ENCODE peak calls at places on chromosomes 5 and 9, in four cellular contexts. O is HTR-8/SVneo, I is GM12865, E is body of pancreas. B is an unnamed sample.
A peak's percentile ranks its signal among the peaks of the same experiment; 100 is the strongest.

GRCh38 chr5:110477923-110478322 is 248.5 kb downstream of the TMEM232 start:
- DNase-seq in E (no peak), O (peak; percentile 2), I (no peak), B (no peak)

GRCh38 chr9:93378276-93378675 is 73.2 kb upstream of the FAM120A start:
- DNase-seq in E (no peak), O (no peak), I (no peak), B (no peak)

GRCh38 chr5:9523090-9523813 is 22.6 kb downstream of the SEMA5A start:
- DNase-seq in I (no peak), E (no peak), O (peak; percentile 62), B (peak; percentile 42)

GRCh38 chr9:117644133-117644532 is 60.1 kb upstream of the TLR4 start:
- DNase-seq in O (no peak), I (no peak), E (no peak), B (no peak)

GRCh38 chr9:38720083-38720755 is at the start of gene FAM240B:
- DNase-seq in O (no peak), I (no peak), E (no peak), B (no peak)

GRCh38 chr5:108900668-108901067 is 153.0 kb downstream of the FER start:
- DNase-seq in E (no peak), I (no peak), O (no peak), B (no peak)

GRCh38 chr9:77810047-77810446 is 161.9 kb upstream of the GNA14 start:
- DNase-seq in O (no peak), I (no peak), E (no peak), B (no peak)

GRCh38 chr5:153749941-153750340 is 259.5 kb downstream of the GRIA1 start:
- DNase-seq in I (no peak), O (peak; percentile 3), E (no peak), B (no peak)

GRCh38 chr9:132094314-132094791 is 14.7 kb upstream of the MED27 start:
- DNase-seq in E (no peak), O (no peak), I (no peak), B (no peak)

GRCh38 chr5:6495433-6496206 is 47.0 kb downstream of the UBE2QL1 start:
- DNase-seq in E (no peak), I (no peak), O (no peak), B (peak; percentile 30)

GRCh38 chr5:177607452-177608192 is 7.7 kb downstream of the B4GALT7 start:
- DNase-seq in E (peak; percentile 84), O (peak; percentile 83), I (peak; percentile 56), B (peak; percentile 52)

GRCh38 chr9:70130266-70130665 is 86.6 kb downstream of the MAMDC2 start:
- DNase-seq in E (no peak), I (no peak), O (no peak), B (no peak)

GRCh38 chr9:93252116-93252780 is 68.3 kb downstream of the WNK2 start:
- DNase-seq in I (no peak), O (no peak), E (peak; percentile 5), B (no peak)